ENCODE peak calls at places on chromosomes 1 and 21, in four cellular contexts. B is SK-N-SH, E is sigmoid colon, V is transverse colon. N is an unnamed sample.

GRCh38 chr21:36695671-36696389 is 3.1 kb upstream of the SIM2 start:
- DNase-seq in B (peak; percentile 41), E (no peak), V (no peak), N (no peak)

GRCh38 chr1:15693371-15693770 is 9.3 kb downstream of the PLEKHM2 start:
- DNase-seq in B (no peak), E (no peak), V (no peak), N (no peak)

GRCh38 chr1:69569983-69570755 is 2.4 kb downstream of the LRRC7 start:
- DNase-seq in B (no peak), E (no peak), V (no peak), N (no peak)

GRCh38 chr1:156480411-156481192 is 20.0 kb downstream of the MEF2D start:
- DNase-seq in B (peak; percentile 84), E (peak; percentile 88), V (peak; percentile 75), N (peak; percentile 71)

GRCh38 chr1:3126756-3127718 is 58.0 kb downstream of the PRDM16 start:
- DNase-seq in B (no peak), E (no peak), V (no peak), N (no peak)

GRCh38 chr1:8015036-8015808 is 10.9 kb downstream of the ERRFI1 start:
- DNase-seq in B (peak; percentile 62), E (no peak), V (peak; percentile 41), N (no peak)

GRCh38 chr1:56872597-56872996 is 18.0 kb downstream of the C8A start:
- DNase-seq in B (no peak), E (no peak), V (no peak), N (no peak)

GRCh38 chr1:161884475-161884874 is 118.4 kb downstream of the ATF6 start:
- DNase-seq in B (no peak), E (no peak), V (no peak), N (no peak)

GRCh38 chr1:162310337-162310736 is 66.3 kb downstream of the SPATA46 start:
- DNase-seq in B (no peak), E (no peak), V (no peak), N (no peak)

GRCh38 chr1:34162852-34163766 is 1.9 kb downstream of the CSMD2 start:
- DNase-seq in B (peak; percentile 89), E (peak; percentile 79), V (peak; percentile 25), N (peak; percentile 42)

GRCh38 chr1:225813250-225813964 is 3.5 kb downstream of the EPHX1 start:
- DNase-seq in B (no peak), E (peak; percentile 89), V (peak; percentile 62), N (peak; percentile 42)

GRCh38 chr21:43207043-43207315 is 38.2 kb downstream of the CRYAA start:
- DNase-seq in B (no peak), E (no peak), V (no peak), N (no peak)

GRCh38 chr1:15426492-15427279 is 11.6 kb upstream of the CTRC start:
- DNase-seq in B (no peak), E (peak; percentile 84), V (peak; percentile 79), N (no peak)

GRCh38 chr1:1433804-1434130 is 1.7 kb upstream of the VWA1 start:
- DNase-seq in B (peak; percentile 31), E (no peak), V (no peak), N (peak; percentile 68)

GRCh38 chr1:178382372-178382771 is 114.4 kb downstream of the CLEC20A start:
- DNase-seq in B (no peak), E (no peak), V (no peak), N (no peak)

GRCh38 chr21:27776925-27777553 is 810.2 kb upstream of the ADAMTS5 start:
- DNase-seq in B (no peak), E (no peak), V (no peak), N (peak; percentile 54)

GRCh38 chr1:226980122-226980551 is 40.0 kb downstream of the COQ8A start:
- DNase-seq in B (no peak), E (peak; percentile 67), V (no peak), N (no peak)

GRCh38 chr1:103284270-103284669 is 175.9 kb upstream of the COL11A1 start:
- DNase-seq in B (peak; percentile 0), E (no peak), V (no peak), N (no peak)

GRCh38 chr1:218642033-218642954 is 297.2 kb downstream of the TGFB2 start:
- DNase-seq in B (no peak), E (no peak), V (no peak), N (no peak)

GRCh38 chr1:46041974-46042373 is 90.5 kb downstream of the PIK3R3 start:
- DNase-seq in B (no peak), E (no peak), V (no peak), N (no peak)

GRCh38 chr1:40075251-40075650 is 21.8 kb downstream of the PPT1 start:
- DNase-seq in B (no peak), E (no peak), V (no peak), N (no peak)

GRCh38 chr1:235648407-235648907 is 1.1 kb downstream of the GNG4 start:
- DNase-seq in B (peak; percentile 83), E (peak; percentile 53), V (peak; percentile 64), N (no peak)

GRCh38 chr1:149903836-149904491 is 4.6 kb downstream of the BOLA1 start:
- DNase-seq in B (no peak), E (no peak), V (no peak), N (no peak)

GRCh38 chr1:149906561-149906960 is 7.2 kb downstream of the BOLA1 start:
- DNase-seq in B (no peak), E (peak; percentile 28), V (no peak), N (no peak)
- TF ChIP-seq EP300 in B (no peak), E (no peak), V (no peak), N (no peak)

GRCh38 chr1:110058591-110058990 is 11.9 kb downstream of the ALX3 start:
- DNase-seq in B (no peak), E (no peak), V (no peak), N (no peak)

GRCh38 chr1:110060662-110061060 is 9.8 kb downstream of the ALX3 start:
- DNase-seq in B (no peak), E (no peak), V (no peak), N (no peak)

GRCh38 chr1:110059133-110059863 is 11.2 kb downstream of the ALX3 start:
- DNase-seq in B (peak; percentile 77), E (no peak), V (no peak), N (no peak)

GRCh38 chr1:110061341-110061740 is 9.1 kb downstream of the ALX3 start:
- DNase-seq in B (no peak), E (no peak), V (no peak), N (no peak)

GRCh38 chr1:110060034-110060661 is 10.3 kb downstream of the ALX3 start:
- DNase-seq in B (no peak), E (no peak), V (peak; percentile 59), N (peak; percentile 58)
- TF ChIP-seq POLR2AphosphoS5 in B (no peak), E (no peak), V (no peak), N (no peak)

GRCh38 chr21:31675960-31676359 is 16.5 kb downstream of the SOD1 start:
- DNase-seq in B (no peak), E (no peak), V (no peak), N (no peak)
- H3K36me3 ChIP-seq in B (peaks cover 54% of the 10 kb centered on the region), E (peaks cover 10% of the 10 kb centered on the region), V (peaks cover 7% of the 10 kb centered on the region), N (peaks cover 37% of the 10 kb centered on the region)

GRCh38 chr1:172252296-172252695 is 168.2 kb upstream of the C1orf105 start:
- DNase-seq in B (no peak), E (no peak), V (no peak), N (no peak)

GRCh38 chr1:172252925-172253324 is 167.6 kb upstream of the C1orf105 start:
- DNase-seq in B (no peak), E (no peak), V (no peak), N (no peak)

GRCh38 chr1:172255223-172255560 is 165.3 kb upstream of the C1orf105 start:
- DNase-seq in B (no peak), E (no peak), V (no peak), N (no peak)

GRCh38 chr1:172254521-172255222 is 165.8 kb upstream of the C1orf105 start:
- DNase-seq in B (no peak), E (no peak), V (no peak), N (no peak)
- TF ChIP-seq EP300 in B (peak; percentile 45), E (no peak), V (no peak), N (no peak)